ENCODE peak calls at places on chromosomes 1 and 21, in ten cellular contexts. Q is Peyer's patch, R is A549, U is heart left ventricle, D is adrenal gland, W is endothelial cell of umbilical vein, L is ovary, E is right lobe of liver, I is transverse colon, X is gastrocnemius medialis. Z is an unnamed sample. For H3K4me1, the result is how much of the 10 kb centered on the place peaks cover.

GRCh38 chr1:222369991-222370910 is 177.7 kb downstream of the HHIPL2 start:
- DNase-seq in Q (no peak), R (no peak), U (no peak), D (no peak), W (no peak), L (no peak), E (no peak), I (no peak), X (no peak), Z (no peak)

GRCh38 chr21:26732442-26733221 is 112.6 kb downstream of the ADAMTS1 start:
- DNase-seq in Q (no peak), R (peak), U (peak), D (peak), W (peak), L (peak), E (no peak), I (peak), X (no peak), Z (peak)

GRCh38 chr1:61436491-61437120 is 288.3 kb downstream of the TM2D1 start:
- DNase-seq in Q (no peak), R (no peak), U (no peak), D (no peak), W (peak), L (no peak), E (no peak), I (no peak), X (no peak), Z (no peak)

GRCh38 chr21:32779983-32780382 is 8.4 kb upstream of the PAXBP1 start:
- DNase-seq in Q (no peak), R (no peak), U (no peak), D (no peak), W (no peak), L (no peak), E (no peak), I (no peak), X (no peak), Z (no peak)

GRCh38 chr1:150473659-150474058 is 13.6 kb upstream of the TARS2 start:
- DNase-seq in Q (no peak), R (no peak), U (peak), D (peak), W (no peak), L (peak), E (peak), I (no peak), X (peak), Z (no peak)

GRCh38 chr1:80424249-80424648 is 1376.5 kb upstream of the ADGRL2 start:
- DNase-seq in Q (no peak), R (no peak), U (no peak), D (no peak), W (no peak), L (no peak), E (no peak), I (no peak), X (no peak), Z (no peak)

GRCh38 chr21:46675595-46676280 is 40.3 kb downstream of the PRMT2 start:
- DNase-seq in Q (no peak), R (no peak), U (no peak), D (no peak), W (no peak), L (no peak), E (no peak), I (no peak), X (no peak), Z (no peak)

GRCh38 chr1:194512957-194513356 is 1326.5 kb upstream of the B3GALT2 start:
- DNase-seq in Q (no peak), R (no peak), U (no peak), D (no peak), W (no peak), L (no peak), E (no peak), I (no peak), X (no peak), Z (no peak)

GRCh38 chr1:58813801-58814200 is 30.0 kb upstream of the JUN start:
- DNase-seq in Q (no peak), R (no peak), U (no peak), D (no peak), W (no peak), L (no peak), E (no peak), I (no peak), X (no peak), Z (peak)

DNA sequence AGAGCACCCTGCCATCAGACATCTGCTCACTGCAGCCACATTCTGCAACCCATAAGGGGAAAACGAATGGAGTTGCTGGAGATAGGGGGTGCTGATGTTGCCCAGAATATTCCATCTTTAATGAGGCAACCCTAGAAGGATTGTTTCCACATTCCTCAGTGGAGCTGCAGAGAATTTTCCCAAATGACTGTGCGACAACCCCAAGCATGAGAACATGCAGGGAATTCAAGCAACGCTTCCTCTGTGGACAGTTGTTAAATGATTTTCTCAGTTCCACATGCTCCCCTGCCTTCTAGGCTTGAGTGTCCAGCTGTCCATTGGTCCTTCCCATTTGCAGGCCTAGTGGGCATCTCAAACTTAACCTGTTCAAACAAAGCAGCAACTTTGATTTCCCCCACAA is 20.5 kb upstream of the UBL4B start:
- DNase-seq in Q (no peak), R (no peak), U (no peak), D (no peak), W (no peak), L (no peak), E (no peak), I (no peak), X (no peak), Z (no peak)
- H3K4me1 ChIP-seq in Q (under half), R (under half), U (under half), D (under half), W (under half), L (under half), E (under half), I (under half), X (under half), Z (under half)

GRCh38 chr1:205748398-205749093 is 1.4 kb downstream of the NUCKS1 start:
- DNase-seq in Q (no peak), R (peak), U (no peak), D (peak), W (no peak), L (no peak), E (no peak), I (no peak), X (no peak), Z (no peak)
- TF ChIP-seq POLR2A in Q (no peak), R (no peak), U (no peak), D (peak), W (no peak), L (no peak), E (peak), I (no peak), X (no peak), Z (no peak)

GRCh38 chr1:40899230-40899870 is 37.2 kb upstream of the CITED4 start:
- DNase-seq in Q (no peak), R (no peak), U (no peak), D (no peak), W (no peak), L (no peak), E (no peak), I (no peak), X (no peak), Z (peak)
- H3K27ac ChIP-seq in Q (no peak), R (peak), U (no peak), D (no peak), W (no peak), L (no peak), E (no peak), I (no peak), X (no peak), Z (peak)

GRCh38 chr1:181133441-181133951 is 45.0 kb downstream of the IER5 start:
- DNase-seq in Q (no peak), R (no peak), U (no peak), D (no peak), W (no peak), L (no peak), E (no peak), I (no peak), X (no peak), Z (no peak)
- H3K4me1 ChIP-seq in Q (under half), R (half or more), U (under half), D (under half), W (under half), L (under half), E (under half), I (under half), X (under half), Z (under half)

GRCh38 chr1:6613361-6614018 is at the start of gene PHF13:
- DNase-seq in Q (peak), R (peak), U (peak), D (peak), W (peak), L (peak), E (peak), I (peak), X (peak), Z (peak)
- TF ChIP-seq POLR2A in Q (peak), R (peak), U (no peak), D (peak), W (no peak), L (peak), E (peak), I (peak), X (peak), Z (peak)

GRCh38 chr1:156746716-156747631 is 4.5 kb downstream of the HDGF start:
- DNase-seq in Q (peak), R (peak), U (peak), D (peak), W (peak), L (peak), E (peak), I (peak), X (peak), Z (peak)
- H3K27ac ChIP-seq in Q (peak), R (peak), U (peak), D (peak), W (peak), L (peak), E (peak), I (peak), X (peak), Z (peak)

GRCh38 chr1:234716907-234717375 is 107.0 kb upstream of the IRF2BP2 start:
- DNase-seq in Q (no peak), R (no peak), U (no peak), D (no peak), W (no peak), L (no peak), E (no peak), I (no peak), X (no peak), Z (peak)
- H3K4me1 ChIP-seq in Q (under half), R (under half), U (under half), D (under half), W (half or more), L (under half), E (under half), I (half or more), X (half or more), Z (half or more)

GRCh38 chr1:28518745-28519341 is 13.0 kb downstream of the RCC1 start:
- DNase-seq in Q (no peak), R (peak), U (no peak), D (peak), W (no peak), L (no peak), E (no peak), I (no peak), X (no peak), Z (no peak)

GRCh38 chr1:28517649-28517999 is 11.8 kb downstream of the RCC1 start:
- DNase-seq in Q (no peak), R (no peak), U (no peak), D (no peak), W (no peak), L (no peak), E (no peak), I (no peak), X (no peak), Z (no peak)

GRCh38 chr1:28519946-28520725 is 14.3 kb downstream of the RCC1 start:
- DNase-seq in Q (no peak), R (no peak), U (no peak), D (no peak), W (no peak), L (no peak), E (no peak), I (no peak), X (no peak), Z (no peak)

GRCh38 chr1:28516518-28516956 is 10.7 kb downstream of the RCC1 start:
- DNase-seq in Q (no peak), R (no peak), U (no peak), D (no peak), W (no peak), L (no peak), E (no peak), I (no peak), X (no peak), Z (no peak)

GRCh38 chr1:28518000-28518744 is 12.3 kb downstream of the RCC1 start:
- DNase-seq in Q (peak), R (peak), U (peak), D (peak), W (peak), L (peak), E (peak), I (peak), X (peak), Z (peak)
- TF ChIP-seq POLR2A in Q (peak), R (peak), U (no peak), D (peak), W (peak), L (peak), E (peak), I (peak), X (peak), Z (no peak)

Z was measured in thyroid gland.